ENCODE peak calls at places on chromosome 6, in seven cellular contexts. One of them, this sample, is unnamed.

GRCh38 chr6:67501738-67502137 is 1133.3 kb upstream of the ADGRB3 start:
- ATAC-seq in natural killer cell: no peak
- ATAC-seq in upper lobe of right lung: no peak
- ATAC-seq in pancreas: no peak
- ATAC-seq in CD4-positive, alpha-beta T cell: no peak
- ATAC-seq in stimulated activated naive CD8-positive, alpha-beta T cell treated with anti-CD3 and anti-CD28 coated beads, Interleukin-15, Interleukin-2, amounts not matched to agents 100 U/mL and 50 U/mL, for 24 hours: no peak
- ATAC-seq in left cardiac atrium: no peak
- ATAC-seq in this sample: no peak

GRCh38 chr6:13495818-13496217 is 8.4 kb upstream of the GFOD1 start:
- ATAC-seq in upper lobe of right lung: no peak
- ATAC-seq in pancreas: no peak
- ATAC-seq in natural killer cell: no peak
- ATAC-seq in left cardiac atrium: peak
- ATAC-seq in stimulated activated naive CD8-positive, alpha-beta T cell treated with anti-CD3 and anti-CD28 coated beads, Interleukin-15, Interleukin-2, amounts not matched to agents 100 U/mL and 50 U/mL, for 24 hours: no peak
- ATAC-seq in CD4-positive, alpha-beta T cell: no peak
- ATAC-seq in this sample: no peak

GRCh38 chr6:44229376-44230033 is 6.1 kb downstream of the SLC29A1 start:
- ATAC-seq in left cardiac atrium: peak
- ATAC-seq in pancreas: no peak
- ATAC-seq in CD4-positive, alpha-beta T cell: no peak
- ATAC-seq in stimulated activated naive CD8-positive, alpha-beta T cell treated with anti-CD3 and anti-CD28 coated beads, Interleukin-15, Interleukin-2, amounts not matched to agents 100 U/mL and 50 U/mL, for 24 hours: no peak
- ATAC-seq in natural killer cell: no peak
- ATAC-seq in upper lobe of right lung: peak
- ATAC-seq in this sample: no peak

GRCh38 chr6:34243901-34244884 is 4.6 kb downstream of the SMIM29 start:
- ATAC-seq in upper lobe of right lung: peak
- ATAC-seq in left cardiac atrium: peak
- ATAC-seq in stimulated activated naive CD8-positive, alpha-beta T cell treated with anti-CD3 and anti-CD28 coated beads, Interleukin-15, Interleukin-2, amounts not matched to agents 100 U/mL and 50 U/mL, for 24 hours: peak
- ATAC-seq in natural killer cell: no peak
- ATAC-seq in CD4-positive, alpha-beta T cell: no peak
- ATAC-seq in pancreas: peak
- ATAC-seq in this sample: peak

GRCh38 chr6:3208775-3209113 is 18.7 kb downstream of the TUBB2B start:
- ATAC-seq in stimulated activated naive CD8-positive, alpha-beta T cell treated with anti-CD3 and anti-CD28 coated beads, Interleukin-15, Interleukin-2, amounts not matched to agents 100 U/mL and 50 U/mL, for 24 hours: no peak
- ATAC-seq in left cardiac atrium: no peak
- ATAC-seq in CD4-positive, alpha-beta T cell: no peak
- ATAC-seq in natural killer cell: no peak
- ATAC-seq in upper lobe of right lung: no peak
- ATAC-seq in pancreas: no peak
- ATAC-seq in this sample: no peak

GRCh38 chr6:72809701-72810379 is 188.0 kb downstream of the KCNQ5 start:
- ATAC-seq in stimulated activated naive CD8-positive, alpha-beta T cell treated with anti-CD3 and anti-CD28 coated beads, Interleukin-15, Interleukin-2, amounts not matched to agents 100 U/mL and 50 U/mL, for 24 hours: peak
- ATAC-seq in CD4-positive, alpha-beta T cell: no peak
- ATAC-seq in natural killer cell: no peak
- ATAC-seq in left cardiac atrium: no peak
- ATAC-seq in upper lobe of right lung: no peak
- ATAC-seq in pancreas: no peak
- ATAC-seq in this sample: no peak

GRCh38 chr6:3366596-3367413 is 90.0 kb downstream of the SLC22A23 start:
- ATAC-seq in upper lobe of right lung: no peak
- ATAC-seq in stimulated activated naive CD8-positive, alpha-beta T cell treated with anti-CD3 and anti-CD28 coated beads, Interleukin-15, Interleukin-2, amounts not matched to agents 100 U/mL and 50 U/mL, for 24 hours: no peak
- ATAC-seq in CD4-positive, alpha-beta T cell: no peak
- ATAC-seq in natural killer cell: no peak
- ATAC-seq in pancreas: no peak
- ATAC-seq in left cardiac atrium: no peak
- ATAC-seq in this sample: no peak

GRCh38 chr6:132404736-132405135 is 3.5 kb upstream of the MOXD1 start:
- ATAC-seq in natural killer cell: no peak
- ATAC-seq in CD4-positive, alpha-beta T cell: no peak
- ATAC-seq in left cardiac atrium: no peak
- ATAC-seq in pancreas: no peak
- ATAC-seq in upper lobe of right lung: no peak
- ATAC-seq in stimulated activated naive CD8-positive, alpha-beta T cell treated with anti-CD3 and anti-CD28 coated beads, Interleukin-15, Interleukin-2, amounts not matched to agents 100 U/mL and 50 U/mL, for 24 hours: no peak
- ATAC-seq in this sample: peak

GRCh38 chr6:169959129-169960002 is 207.9 kb downstream of the ERMARD start:
- ATAC-seq in natural killer cell: peak
- ATAC-seq in left cardiac atrium: peak
- ATAC-seq in pancreas: peak
- ATAC-seq in stimulated activated naive CD8-positive, alpha-beta T cell treated with anti-CD3 and anti-CD28 coated beads, Interleukin-15, Interleukin-2, amounts not matched to agents 100 U/mL and 50 U/mL, for 24 hours: peak
- ATAC-seq in upper lobe of right lung: peak
- ATAC-seq in CD4-positive, alpha-beta T cell: peak
- ATAC-seq in this sample: peak

GRCh38 chr6:84066536-84066935 is 33.0 kb downstream of the MRAP2 start:
- ATAC-seq in left cardiac atrium: no peak
- ATAC-seq in CD4-positive, alpha-beta T cell: no peak
- ATAC-seq in pancreas: no peak
- ATAC-seq in stimulated activated naive CD8-positive, alpha-beta T cell treated with anti-CD3 and anti-CD28 coated beads, Interleukin-15, Interleukin-2, amounts not matched to agents 100 U/mL and 50 U/mL, for 24 hours: no peak
- ATAC-seq in natural killer cell: no peak
- ATAC-seq in upper lobe of right lung: no peak
- ATAC-seq in this sample: no peak

GRCh38 chr6:422423-423061 is 31.0 kb downstream of the IRF4 start:
- ATAC-seq in pancreas: peak
- ATAC-seq in CD4-positive, alpha-beta T cell: no peak
- ATAC-seq in upper lobe of right lung: peak
- ATAC-seq in natural killer cell: peak
- ATAC-seq in stimulated activated naive CD8-positive, alpha-beta T cell treated with anti-CD3 and anti-CD28 coated beads, Interleukin-15, Interleukin-2, amounts not matched to agents 100 U/mL and 50 U/mL, for 24 hours: peak
- ATAC-seq in left cardiac atrium: peak
- ATAC-seq in this sample: peak

GRCh38 chr6:49744259-49744658 is at the start of gene CRISP3:
- ATAC-seq in CD4-positive, alpha-beta T cell: no peak
- ATAC-seq in left cardiac atrium: no peak
- ATAC-seq in natural killer cell: no peak
- ATAC-seq in pancreas: peak
- ATAC-seq in upper lobe of right lung: no peak
- ATAC-seq in stimulated activated naive CD8-positive, alpha-beta T cell treated with anti-CD3 and anti-CD28 coated beads, Interleukin-15, Interleukin-2, amounts not matched to agents 100 U/mL and 50 U/mL, for 24 hours: no peak
- ATAC-seq in this sample: no peak

GRCh38 chr6:151826517-151827142 is 19.1 kb downstream of the ESR1 start:
- ATAC-seq in natural killer cell: no peak
- ATAC-seq in stimulated activated naive CD8-positive, alpha-beta T cell treated with anti-CD3 and anti-CD28 coated beads, Interleukin-15, Interleukin-2, amounts not matched to agents 100 U/mL and 50 U/mL, for 24 hours: no peak
- ATAC-seq in pancreas: no peak
- ATAC-seq in CD4-positive, alpha-beta T cell: no peak
- ATAC-seq in upper lobe of right lung: no peak
- ATAC-seq in left cardiac atrium: no peak
- ATAC-seq in this sample: no peak

GRCh38 chr6:122408697-122409458 is 9.4 kb downstream of the HSF2 start:
- ATAC-seq in natural killer cell: peak
- ATAC-seq in pancreas: no peak
- ATAC-seq in stimulated activated naive CD8-positive, alpha-beta T cell treated with anti-CD3 and anti-CD28 coated beads, Interleukin-15, Interleukin-2, amounts not matched to agents 100 U/mL and 50 U/mL, for 24 hours: no peak
- ATAC-seq in CD4-positive, alpha-beta T cell: peak
- ATAC-seq in left cardiac atrium: no peak
- ATAC-seq in upper lobe of right lung: no peak
- ATAC-seq in this sample: no peak

GRCh38 chr6:37759221-37760154 is 60.0 kb upstream of the ZFAND3 start:
- ATAC-seq in natural killer cell: no peak
- ATAC-seq in upper lobe of right lung: peak
- ATAC-seq in pancreas: no peak
- ATAC-seq in left cardiac atrium: no peak
- ATAC-seq in CD4-positive, alpha-beta T cell: no peak
- ATAC-seq in stimulated activated naive CD8-positive, alpha-beta T cell treated with anti-CD3 and anti-CD28 coated beads, Interleukin-15, Interleukin-2, amounts not matched to agents 100 U/mL and 50 U/mL, for 24 hours: no peak
- ATAC-seq in this sample: no peak

GRCh38 chr6:85455627-85456026 is 5.7 kb downstream of the NT5E start:
- ATAC-seq in left cardiac atrium: no peak
- ATAC-seq in pancreas: no peak
- ATAC-seq in CD4-positive, alpha-beta T cell: no peak
- ATAC-seq in natural killer cell: no peak
- ATAC-seq in stimulated activated naive CD8-positive, alpha-beta T cell treated with anti-CD3 and anti-CD28 coated beads, Interleukin-15, Interleukin-2, amounts not matched to agents 100 U/mL and 50 U/mL, for 24 hours: no peak
- ATAC-seq in upper lobe of right lung: no peak
- ATAC-seq in this sample: no peak

GRCh38 chr6:25315194-25315593 is 36.0 kb downstream of the CARMIL1 start:
- ATAC-seq in CD4-positive, alpha-beta T cell: no peak
- ATAC-seq in upper lobe of right lung: no peak
- ATAC-seq in left cardiac atrium: no peak
- ATAC-seq in natural killer cell: no peak
- ATAC-seq in pancreas: no peak
- ATAC-seq in stimulated activated naive CD8-positive, alpha-beta T cell treated with anti-CD3 and anti-CD28 coated beads, Interleukin-15, Interleukin-2, amounts not matched to agents 100 U/mL and 50 U/mL, for 24 hours: no peak
- ATAC-seq in this sample: no peak

GRCh38 chr6:113060664-113061063 is 713.5 kb downstream of the RFPL4B start:
- ATAC-seq in pancreas: no peak
- ATAC-seq in CD4-positive, alpha-beta T cell: no peak
- ATAC-seq in left cardiac atrium: no peak
- ATAC-seq in upper lobe of right lung: no peak
- ATAC-seq in natural killer cell: no peak
- ATAC-seq in stimulated activated naive CD8-positive, alpha-beta T cell treated with anti-CD3 and anti-CD28 coated beads, Interleukin-15, Interleukin-2, amounts not matched to agents 100 U/mL and 50 U/mL, for 24 hours: no peak
- ATAC-seq in this sample: no peak

GRCh38 chr6:151546941-151547659 is 53.3 kb downstream of the CCDC170 start:
- ATAC-seq in pancreas: no peak
- ATAC-seq in natural killer cell: no peak
- ATAC-seq in stimulated activated naive CD8-positive, alpha-beta T cell treated with anti-CD3 and anti-CD28 coated beads, Interleukin-15, Interleukin-2, amounts not matched to agents 100 U/mL and 50 U/mL, for 24 hours: no peak
- ATAC-seq in upper lobe of right lung: no peak
- ATAC-seq in left cardiac atrium: no peak
- ATAC-seq in CD4-positive, alpha-beta T cell: no peak
- ATAC-seq in this sample: no peak

GRCh38 chr6:15508363-15509330 is 154.2 kb downstream of the DTNBP1 start:
- ATAC-seq in stimulated activated naive CD8-positive, alpha-beta T cell treated with anti-CD3 and anti-CD28 coated beads, Interleukin-15, Interleukin-2, amounts not matched to agents 100 U/mL and 50 U/mL, for 24 hours: no peak
- ATAC-seq in natural killer cell: no peak
- ATAC-seq in left cardiac atrium: no peak
- ATAC-seq in pancreas: no peak
- ATAC-seq in upper lobe of right lung: peak
- ATAC-seq in CD4-positive, alpha-beta T cell: no peak
- ATAC-seq in this sample: no peak

GRCh38 chr6:25138697-25139051 is 140.5 kb upstream of the CARMIL1 start:
- ATAC-seq in pancreas: peak
- ATAC-seq in natural killer cell: no peak
- ATAC-seq in left cardiac atrium: no peak
- ATAC-seq in upper lobe of right lung: no peak
- ATAC-seq in stimulated activated naive CD8-positive, alpha-beta T cell treated with anti-CD3 and anti-CD28 coated beads, Interleukin-15, Interleukin-2, amounts not matched to agents 100 U/mL and 50 U/mL, for 24 hours: no peak
- ATAC-seq in CD4-positive, alpha-beta T cell: no peak
- ATAC-seq in this sample: no peak

GRCh38 chr6:6823568-6824224 is 235.2 kb downstream of the LY86 start:
- ATAC-seq in CD4-positive, alpha-beta T cell: no peak
- ATAC-seq in left cardiac atrium: no peak
- ATAC-seq in stimulated activated naive CD8-positive, alpha-beta T cell treated with anti-CD3 and anti-CD28 coated beads, Interleukin-15, Interleukin-2, amounts not matched to agents 100 U/mL and 50 U/mL, for 24 hours: no peak
- ATAC-seq in pancreas: no peak
- ATAC-seq in natural killer cell: no peak
- ATAC-seq in upper lobe of right lung: peak
- ATAC-seq in this sample: no peak

GRCh38 chr6:6583836-6584235 is 4.7 kb upstream of the LY86 start:
- ATAC-seq in pancreas: no peak
- ATAC-seq in upper lobe of right lung: no peak
- ATAC-seq in natural killer cell: peak
- ATAC-seq in CD4-positive, alpha-beta T cell: no peak
- ATAC-seq in stimulated activated naive CD8-positive, alpha-beta T cell treated with anti-CD3 and anti-CD28 coated beads, Interleukin-15, Interleukin-2, amounts not matched to agents 100 U/mL and 50 U/mL, for 24 hours: no peak
- ATAC-seq in left cardiac atrium: no peak
- ATAC-seq in this sample: no peak

GRCh38 chr6:42795651-42796050 is 13.8 kb downstream of the BICRAL start:
- ATAC-seq in pancreas: no peak
- ATAC-seq in natural killer cell: no peak
- ATAC-seq in CD4-positive, alpha-beta T cell: no peak
- ATAC-seq in left cardiac atrium: no peak
- ATAC-seq in stimulated activated naive CD8-positive, alpha-beta T cell treated with anti-CD3 and anti-CD28 coated beads, Interleukin-15, Interleukin-2, amounts not matched to agents 100 U/mL and 50 U/mL, for 24 hours: no peak
- ATAC-seq in upper lobe of right lung: no peak
- ATAC-seq in this sample: no peak